ENCODE peak calls at places on chromosomes 5 and 9, in six cellular contexts. T is A549, W is right lobe of liver, P is heart left ventricle, Z is uterus, J is gastrocnemius medialis. U is an unnamed sample. For H3K9me3, the result is how much of the 10 kb centered on the place peaks cover.

GRCh38 chr5:137737349-137738256 is 1.7 kb upstream of the KLHL3 start:
- DNase-seq in T (no peak), W (no peak), P (peak), Z (peak), J (no peak), U (peak)

GRCh38 chr9:94908041-94908563 is 181.6 kb downstream of the AOPEP start:
- DNase-seq in T (no peak), W (no peak), P (no peak), Z (no peak), J (no peak), U (no peak)

GRCh38 chr5:180213657-180214207 is 4.7 kb upstream of the RASGEF1C start:
- DNase-seq in T (no peak), W (no peak), P (no peak), Z (no peak), J (no peak), U (no peak)

GRCh38 chr5:149133795-149134777 is 7.2 kb upstream of the ABLIM3 start:
- DNase-seq in T (peak), W (peak), P (no peak), Z (peak), J (peak), U (no peak)

GRCh38 chr5:76735762-76736545 is 20.0 kb downstream of the F2R start:
- DNase-seq in T (no peak), W (no peak), P (no peak), Z (no peak), J (no peak), U (no peak)

GRCh38 chr5:108521841-108522506 is 140.1 kb upstream of the FBXL17 start:
- DNase-seq in T (peak), W (no peak), P (no peak), Z (no peak), J (no peak), U (no peak)

GRCh38 chr9:124652203-124652992 is 118.7 kb downstream of the NR6A1 start:
- DNase-seq in T (peak), W (no peak), P (peak), Z (no peak), J (no peak), U (no peak)

GRCh38 chr5:170491479-170491878 is 12.3 kb upstream of the KCNIP1 start:
- DNase-seq in T (no peak), W (no peak), P (no peak), Z (peak), J (no peak), U (no peak)

GRCh38 chr5:1186351-1187233 is 14.8 kb upstream of the SLC6A19 start:
- DNase-seq in T (no peak), W (no peak), P (no peak), Z (no peak), J (no peak), U (no peak)

GRCh38 chr9:76180541-76180940 is 213.7 kb downstream of the RFK start:
- DNase-seq in T (no peak), W (no peak), P (no peak), Z (no peak), J (no peak), U (no peak)

GRCh38 chr9:32359452-32359851 is 25.0 kb upstream of the ACO1 start:
- DNase-seq in T (no peak), W (no peak), P (no peak), Z (no peak), J (no peak), U (no peak)

GRCh38 chr9:86405926-86406325 is 51.7 kb upstream of the TUT7 start:
- DNase-seq in T (peak), W (no peak), P (no peak), Z (peak), J (no peak), U (no peak)

GRCh38 chr9:70049236-70049635 is 5.6 kb downstream of the MAMDC2 start:
- DNase-seq in T (no peak), W (no peak), P (peak), Z (peak), J (peak), U (peak)

GRCh38 chr9:127170652-127171051 is 48.2 kb upstream of the ANGPTL2 start:
- DNase-seq in T (no peak), W (no peak), P (peak), Z (peak), J (no peak), U (no peak)

GRCh38 chr5:154445422-154446182 is at the start of gene SAP30L:
- DNase-seq in T (peak), W (peak), P (peak), Z (peak), J (peak), U (peak)

GRCh38 chr5:135319928-135320606 is 79.0 kb downstream of the MACROH2A1 start:
- DNase-seq in T (no peak), W (no peak), P (no peak), Z (peak), J (no peak), U (no peak)

GRCh38 chr9:23723672-23724071 is 102.4 kb downstream of the ELAVL2 start:
- DNase-seq in T (no peak), W (no peak), P (no peak), Z (no peak), J (no peak), U (no peak)

GRCh38 chr5:156326718-156327259 is at the start of gene SGCD:
- DNase-seq in T (peak), W (no peak), P (peak), Z (peak), J (peak), U (peak)

GRCh38 chr5:95961617-95962474 is at the start of gene ELL2:
- DNase-seq in T (peak), W (peak), P (peak), Z (peak), J (peak), U (peak)

GRCh38 chr5:154464435-154464834 is 13.6 kb downstream of the HAND1 start:
- DNase-seq in T (no peak), W (no peak), P (no peak), Z (no peak), J (no peak), U (no peak)

GRCh38 chr9:34171753-34172535 is 6.9 kb upstream of the UBAP1 start:
- DNase-seq in T (no peak), W (peak), P (peak), Z (no peak), J (peak), U (peak)

GRCh38 chr5:179533907-179534306 is 16.4 kb upstream of the RUFY1 start:
- DNase-seq in T (no peak), W (no peak), P (no peak), Z (no peak), J (no peak), U (no peak)

GRCh38 chr9:135179976-135180375 is 92.5 kb downstream of the OLFM1 start:
- DNase-seq in T (no peak), W (no peak), P (no peak), Z (no peak), J (no peak), U (no peak)

GRCh38 chr5:122053181-122054109 is 24.6 kb downstream of the LOX start:
- DNase-seq in T (no peak), W (no peak), P (peak), Z (peak), J (no peak), U (no peak)

GRCh38 chr5:171850354-171850947 is 64.8 kb downstream of the SMIM23 start:
- DNase-seq in T (peak), W (no peak), P (no peak), Z (peak), J (peak), U (no peak)

GRCh38 chr9:79603222-79603925 is 31.6 kb downstream of the TLE4 start:
- DNase-seq in T (no peak), W (no peak), P (no peak), Z (no peak), J (no peak), U (no peak)
- H3K9me3 ChIP-seq in T (under half), W (under half), P (under half), Z (under half), J (under half), U (under half)

GRCh38 chr5:144370273-144370672 is 199.6 kb downstream of the KCTD16 start:
- DNase-seq in T (no peak), W (no peak), P (no peak), Z (no peak), J (no peak), U (no peak)
- TF ChIP-seq POLR2A in T (no peak), W (no peak), P (no peak), Z (no peak), J (no peak), U (no peak)

DNA sequence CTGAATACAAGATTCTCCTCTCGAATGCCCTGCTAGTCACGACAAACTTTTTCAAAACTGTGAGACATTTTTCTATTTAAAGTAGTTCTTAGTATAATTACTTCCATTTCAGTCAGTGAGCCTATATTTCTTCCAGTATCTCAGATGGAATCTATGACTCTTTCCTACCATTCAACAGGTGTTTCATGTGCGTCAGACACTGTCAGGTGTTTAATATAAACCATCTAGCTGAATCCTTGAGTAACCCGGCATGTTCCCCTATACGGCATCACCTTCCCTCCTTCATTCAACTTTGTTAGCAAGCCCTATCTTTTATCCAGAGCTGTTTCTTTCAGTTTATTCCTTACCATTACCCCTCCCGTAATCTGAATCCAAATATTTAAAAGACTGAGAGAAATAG is 418.8 kb downstream of the RAB3C start:
- DNase-seq in T (no peak), W (no peak), P (no peak), Z (no peak), J (no peak), U (no peak)
- H3K9me3 ChIP-seq in T (under half), W (under half), P (under half), Z (under half), J (under half), U (under half)

DNA sequence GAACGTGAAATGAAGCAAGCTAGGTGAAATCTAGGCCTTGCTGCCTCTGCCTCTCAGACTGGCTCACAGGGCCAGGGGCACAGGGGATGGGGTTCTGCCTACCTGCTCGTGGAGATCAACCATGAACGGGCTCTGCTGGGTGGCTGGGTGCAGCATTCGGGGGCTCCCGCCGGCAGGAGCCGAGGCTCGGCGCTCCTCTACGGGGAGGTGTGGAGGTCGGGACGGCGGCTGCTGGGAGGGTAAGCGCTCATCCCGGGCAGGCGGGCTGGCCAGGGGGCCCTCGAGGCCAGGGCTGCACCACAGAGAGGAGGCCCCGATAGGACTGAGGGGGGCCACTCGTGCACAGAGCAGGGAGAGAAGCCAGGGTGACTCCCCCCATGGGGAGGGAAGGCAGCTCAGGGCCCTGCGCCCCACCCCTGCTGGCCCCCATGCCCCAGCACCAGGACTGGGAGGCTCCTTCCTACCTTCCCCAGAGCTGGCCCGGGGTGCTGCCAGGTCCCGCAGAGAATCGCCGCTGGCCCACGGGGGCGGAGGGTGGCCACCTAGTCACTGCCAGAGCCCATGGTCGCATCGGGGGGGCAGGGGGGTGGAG is 5.2 kb downstream of the RNF44 start:
- DNase-seq in T (no peak), W (no peak), P (no peak), Z (no peak), J (no peak), U (no peak)
- TF ChIP-seq POLR2A in T (no peak), W (no peak), P (no peak), Z (no peak), J (no peak), U (no peak)

DNA sequence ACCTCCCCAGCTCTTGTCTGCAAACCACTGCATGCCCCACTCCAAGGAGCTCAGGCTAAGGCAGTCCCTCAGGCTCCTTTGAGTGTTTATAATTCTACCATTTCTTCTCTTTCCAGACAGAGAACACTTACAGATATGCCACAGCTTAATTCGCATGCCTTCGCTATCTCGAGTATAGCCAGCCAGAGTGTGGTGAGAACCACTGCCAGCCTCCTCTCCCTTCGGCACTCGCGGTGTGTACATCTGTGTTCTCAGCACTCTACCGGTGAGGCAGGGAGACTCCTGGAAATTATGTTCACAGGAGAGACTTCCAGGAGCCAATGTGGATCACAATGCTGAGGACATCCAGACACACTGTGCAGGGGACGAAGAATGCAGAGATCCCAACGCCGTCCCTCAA is 143.7 kb upstream of the IRX1 start:
- DNase-seq in T (no peak), W (no peak), P (no peak), Z (no peak), J (no peak), U (no peak)
- H3K9me3 ChIP-seq in T (under half), W (under half), P (under half), Z (under half), J (under half), U (under half)

GRCh38 chr9:136859821-136860269 is 6.3 kb downstream of the EDF1 start:
- DNase-seq in T (no peak), W (peak), P (no peak), Z (no peak), J (no peak), U (peak)
- TF ChIP-seq POLR2A in T (no peak), W (no peak), P (no peak), Z (no peak), J (no peak), U (no peak)

GRCh38 chr9:101417389-101417788 is 18.2 kb downstream of the ALDOB start:
- DNase-seq in T (no peak), W (no peak), P (no peak), Z (no peak), J (no peak), U (no peak)

GRCh38 chr9:101414839-101415238 is 16.2 kb downstream of the ZNF189 start:
- DNase-seq in T (no peak), W (no peak), P (no peak), Z (no peak), J (no peak), U (no peak)

GRCh38 chr9:101418518-101419111 is 17.0 kb downstream of the ALDOB start:
- DNase-seq in T (no peak), W (no peak), P (no peak), Z (no peak), J (no peak), U (no peak)

GRCh38 chr9:101417977-101418376 is 17.6 kb downstream of the ALDOB start:
- DNase-seq in T (no peak), W (no peak), P (no peak), Z (no peak), J (no peak), U (no peak)

DNA sequence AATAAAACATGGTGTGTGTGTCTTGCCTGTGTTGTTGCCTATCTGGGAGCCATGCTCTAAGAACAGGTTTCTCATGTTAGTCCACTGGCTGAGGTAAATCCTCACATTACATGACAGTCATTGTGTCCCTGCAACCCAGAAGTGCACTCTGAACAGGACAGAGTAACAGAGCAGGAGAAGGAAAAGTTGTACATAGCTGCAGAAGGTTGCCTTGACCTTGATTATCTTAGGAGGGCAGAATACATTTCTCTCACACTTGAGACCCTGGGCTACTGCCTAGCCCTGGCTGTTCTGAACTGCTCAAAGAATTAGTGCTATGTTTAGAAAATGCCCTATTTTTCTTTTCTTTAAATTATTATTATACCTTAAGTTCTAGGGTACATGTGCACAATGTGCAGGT is 16.9 kb downstream of the ZNF189 start:
- DNase-seq in T (no peak), W (no peak), P (no peak), Z (no peak), J (no peak), U (no peak)
- H3K9me3 ChIP-seq in T (half or more), W (under half), P (under half), Z (under half), J (under half), U (under half)

GRCh38 chr9:37753489-37754190 is at the start of gene TRMT10B:
- DNase-seq in T (peak), W (peak), P (peak), Z (peak), J (peak), U (peak)
- TF ChIP-seq POLR2A in T (peak), W (no peak), P (no peak), Z (no peak), J (peak), U (peak)

DNA sequence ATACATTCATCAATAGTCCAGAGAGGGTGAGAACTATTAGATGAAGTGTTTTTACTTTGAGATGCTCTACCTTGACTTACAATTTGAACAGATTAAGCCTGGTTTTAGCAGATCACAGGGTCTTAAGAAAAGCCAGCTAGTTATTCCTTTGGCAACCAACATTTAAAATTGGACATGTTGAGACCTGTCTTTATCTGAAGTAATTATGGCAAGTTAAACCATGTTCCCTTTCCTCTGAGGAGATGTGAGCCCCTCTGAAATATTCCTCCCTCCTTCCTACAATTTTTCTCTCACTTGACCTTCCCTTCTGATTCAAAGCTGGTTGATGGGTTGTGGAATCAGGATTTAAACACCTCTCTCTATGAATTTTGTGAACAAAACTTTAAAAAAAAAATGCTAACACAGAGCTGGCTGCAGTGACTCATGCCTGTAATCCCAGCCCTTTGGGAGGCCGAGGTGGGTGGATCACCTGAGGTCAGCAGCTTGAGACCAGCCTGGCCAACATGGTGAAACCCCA is 73.4 kb downstream of the INIP start:
- DNase-seq in T (no peak), W (no peak), P (no peak), Z (no peak), J (no peak), U (no peak)
- H3K9me3 ChIP-seq in T (under half), W (under half), P (under half), Z (under half), J (under half), U (under half)

DNA sequence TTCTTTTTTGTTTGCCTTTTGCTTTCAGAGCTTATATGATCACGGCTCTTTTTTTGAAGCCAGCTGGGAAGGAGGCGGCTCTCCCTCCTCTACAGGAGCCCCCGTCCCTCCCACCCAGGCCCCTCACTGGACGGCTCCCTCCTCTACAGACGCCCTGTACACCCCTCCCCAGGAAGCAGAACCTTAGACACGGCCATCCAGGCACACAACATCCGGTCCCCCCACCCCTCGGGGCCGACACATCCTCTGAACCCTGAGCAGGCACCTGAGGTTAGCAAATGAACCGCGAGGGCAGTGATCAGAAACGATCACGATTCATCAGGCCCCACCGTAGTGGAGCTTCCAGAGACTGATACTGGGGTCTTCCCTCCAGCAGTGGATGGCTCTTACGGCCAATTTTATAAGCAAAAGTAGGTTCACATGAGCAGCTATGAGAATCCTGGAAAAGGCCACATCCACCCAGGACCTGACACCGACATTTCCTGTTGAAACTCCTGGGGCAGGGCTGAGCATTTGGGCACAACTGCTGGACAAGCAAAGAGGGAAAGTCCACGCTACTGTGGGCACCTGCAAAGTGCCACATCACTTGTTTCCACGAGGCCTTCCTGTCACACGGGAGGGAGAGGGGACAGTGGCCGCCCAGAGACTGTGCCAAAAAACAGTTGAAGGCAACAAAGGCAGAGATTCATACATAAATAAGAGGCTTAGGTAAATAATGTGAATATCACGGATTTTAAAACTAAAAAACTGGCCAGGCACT is 78.9 kb downstream of the SEMA4D start:
- DNase-seq in T (no peak), W (no peak), P (no peak), Z (no peak), J (no peak), U (peak)
- TF ChIP-seq POLR2A in T (no peak), W (no peak), P (no peak), Z (no peak), J (no peak), U (no peak)